ENCODE peak calls at places on chromosomes 16 and 17, in eight cellular contexts. S, P, V, F, Q, U, B and X are unnamed samples.

GRCh38 chr17:56939869-56940484 is 20.9 kb downstream of the COIL start:
- DNase-seq in P (no peak), V (no peak), U (peak; percentile 63), B (no peak), F (no peak), Q (no peak), S (no peak), X (no peak)

GRCh38 chr16:56743840-56744239 is 13.9 kb downstream of the NUP93 start:
- DNase-seq in S (no peak), P (peak; percentile 51), Q (peak; percentile 69), U (peak; percentile 10), B (no peak), F (peak; percentile 35), V (no peak), X (no peak)

GRCh38 chr16:47258874-47259461 is 115.2 kb upstream of the NETO2 start:
- DNase-seq in F (no peak), U (peak; percentile 52), P (no peak), S (no peak), B (no peak), V (no peak), Q (no peak), X (no peak)

GRCh38 chr16:87845807-87846619 is 23.3 kb downstream of the SLC7A5 start:
- DNase-seq in U (no peak), F (no peak), P (no peak), V (no peak), Q (no peak), B (no peak), S (no peak), X (no peak)

GRCh38 chr16:57606147-57606846 is 22.1 kb upstream of the ADGRG1 start:
- DNase-seq in F (peak; percentile 9), S (no peak), B (no peak), U (no peak), P (no peak), V (no peak), Q (no peak), X (no peak)

GRCh38 chr17:13776027-13776551 is 174.4 kb upstream of the HS3ST3A1 start:
- DNase-seq in Q (no peak), B (no peak), S (no peak), U (no peak), P (peak; percentile 29), V (no peak), F (peak; percentile 44), X (no peak)

GRCh38 chr16:88508376-88508867 is 55.3 kb downstream of the ZFPM1 start:
- DNase-seq in F (no peak), V (no peak), P (no peak), B (no peak), Q (no peak), S (no peak), U (no peak), X (no peak)

GRCh38 chr16:50309527-50310307 is 43.4 kb downstream of the ADCY7 start:
- DNase-seq in F (peak; percentile 14), V (no peak), U (no peak), S (no peak), P (no peak), B (no peak), Q (no peak), X (no peak)

DNA sequence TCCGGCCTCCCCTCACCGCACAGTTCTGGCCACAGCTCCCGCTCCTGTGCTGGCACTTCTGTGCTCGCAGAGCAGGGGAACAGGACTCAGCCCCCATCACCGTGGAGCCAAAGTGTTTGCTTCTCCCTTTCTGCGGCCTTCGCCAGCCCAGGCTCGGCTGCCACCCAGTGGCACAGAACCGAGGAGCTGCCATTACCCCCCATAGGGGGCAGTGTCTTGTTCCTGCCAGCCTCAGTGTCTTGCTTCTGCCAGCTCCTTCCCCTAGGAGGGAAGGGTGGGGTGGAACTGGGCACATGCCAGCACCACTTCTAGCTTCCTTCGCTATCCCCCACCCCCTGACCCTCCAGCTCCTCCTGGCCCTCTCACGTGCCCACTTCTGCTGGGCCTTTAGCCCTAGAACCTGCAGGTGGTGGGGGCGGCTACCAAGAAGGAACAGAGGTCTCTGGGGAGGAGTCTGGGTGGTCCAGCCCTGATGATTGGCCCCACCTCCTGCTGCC is 645 bp upstream of the ELMO3 start:
- DNase-seq in V (no peak), B (no peak), F (no peak), U (peak; percentile 66), S (peak; percentile 78), Q (peak; percentile 79), P (no peak), X (no peak)
- H3K4me3 ChIP-seq in V (no peak overlapping the region), B (no peak overlapping the region), F (no peak overlapping the region), U (no peak overlapping the region), S (no peak overlapping the region), Q (no peak overlapping the region), P (no peak overlapping the region), X (no peak overlapping the region)

DNA sequence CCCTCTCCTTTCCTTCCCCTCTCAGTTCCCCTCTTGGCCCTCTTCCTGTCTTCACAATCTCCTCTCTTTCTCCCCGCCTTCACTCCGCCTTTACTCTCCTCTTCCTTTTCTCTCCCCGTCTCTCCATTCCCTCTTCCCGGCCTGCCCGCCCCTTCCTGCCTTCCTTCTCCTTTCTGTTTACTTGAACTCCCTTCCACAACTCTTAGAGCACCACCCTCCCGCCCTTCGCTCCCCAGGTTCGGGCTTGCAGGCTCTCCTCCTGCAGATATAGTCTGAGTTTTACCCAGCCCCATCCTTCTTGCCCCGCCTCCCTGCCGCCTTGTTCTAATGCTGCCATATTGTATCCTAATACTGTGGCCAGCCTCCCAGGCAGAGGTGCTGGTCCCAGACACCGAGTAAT is 201.5 kb upstream of the N4BP1 start:
- DNase-seq in P (no peak), B (no peak), V (no peak), U (no peak), F (no peak), Q (no peak), S (no peak), X (no peak)
- H3K4me3 ChIP-seq in P (no peak overlapping the region), B (no peak overlapping the region), V (peak overlapping the region; percentile 34), U (no peak overlapping the region), F (no peak overlapping the region), Q (no peak overlapping the region), S (no peak overlapping the region), X (no peak overlapping the region)

GRCh38 chr17:21140911-21141310 is 14.1 kb downstream of the DHRS7B start:
- DNase-seq in F (no peak), Q (no peak), S (no peak), B (no peak), U (no peak), V (no peak), P (no peak), X (no peak)
- H3K4me3 ChIP-seq in F (no peak overlapping the region), Q (no peak overlapping the region), S (no peak overlapping the region), B (no peak overlapping the region), U (no peak overlapping the region), V (no peak overlapping the region), P (no peak overlapping the region), X (no peak overlapping the region)

GRCh38 chr16:15490123-15490711 is 55.8 kb downstream of the BMERB1 start:
- DNase-seq in B (no peak), Q (no peak), U (no peak), V (no peak), F (no peak), S (no peak), P (no peak), X (no peak)
- H3K4me3 ChIP-seq in B (no peak overlapping the region), Q (no peak overlapping the region), U (no peak overlapping the region), V (no peak overlapping the region), F (no peak overlapping the region), S (no peak overlapping the region), P (no peak overlapping the region), X (peak overlapping the region; percentile 42)

GRCh38 chr17:50615818-50616217 is 18.9 kb upstream of the ABCC3 start:
- DNase-seq in U (no peak), P (no peak), F (no peak), S (no peak), V (no peak), B (no peak), Q (no peak), X (no peak)
- H3K4me3 ChIP-seq in U (no peak overlapping the region), P (no peak overlapping the region), F (no peak overlapping the region), S (no peak overlapping the region), V (no peak overlapping the region), B (no peak overlapping the region), Q (no peak overlapping the region), X (no peak overlapping the region)

DNA sequence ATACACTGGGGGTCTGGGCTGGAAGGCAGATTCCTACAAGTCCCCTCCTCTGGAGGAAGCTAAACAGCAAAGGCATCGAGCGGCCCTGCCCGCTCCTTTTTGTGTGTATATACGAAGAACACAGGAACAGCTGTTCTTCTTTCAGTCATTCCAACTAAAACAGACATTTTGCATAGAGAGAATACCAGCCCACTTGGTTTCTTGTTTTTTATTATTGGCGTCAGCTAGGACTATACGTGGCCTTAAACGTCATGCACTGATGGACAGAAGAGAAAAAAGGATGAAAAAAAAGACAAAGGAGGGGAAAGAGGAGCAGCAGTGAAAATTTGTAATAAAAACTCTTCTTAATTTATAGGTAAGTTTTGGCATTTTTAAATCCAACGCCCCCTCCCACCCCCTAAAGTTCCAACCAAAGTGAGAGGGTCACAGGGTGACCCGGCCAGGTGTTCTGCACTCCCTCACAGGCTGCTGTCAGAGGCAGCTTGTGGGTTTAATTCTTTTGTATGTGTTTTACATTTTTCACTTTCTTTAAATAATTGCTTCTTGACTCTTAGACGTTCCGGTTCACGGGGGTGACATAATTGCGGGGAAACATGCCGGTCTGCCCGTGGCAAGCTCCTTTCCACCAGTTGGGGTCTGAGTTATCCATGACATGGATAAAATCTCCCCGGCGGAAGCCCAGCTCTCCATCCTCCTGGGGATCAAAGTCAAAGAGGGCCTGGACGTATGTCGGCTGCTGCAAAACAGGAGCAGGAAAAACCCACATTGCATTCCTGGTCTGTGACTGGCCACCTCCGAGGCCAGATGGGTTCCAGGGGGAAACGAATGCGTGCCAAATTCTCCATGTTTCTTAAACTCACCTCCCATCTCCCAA is 30.8 kb upstream of the SLC25A19 start:
- DNase-seq in B (no peak), U (no peak), P (no peak), F (no peak), Q (no peak), V (no peak), S (peak; percentile 46), X (no peak)
- H3K4me3 ChIP-seq in B (no peak overlapping the region), U (no peak overlapping the region), P (no peak overlapping the region), F (no peak overlapping the region), Q (no peak overlapping the region), V (no peak overlapping the region), S (no peak overlapping the region), X (no peak overlapping the region)

GRCh38 chr17:74324521-74324920 is 1.5 kb upstream of the KIF19 start:
- DNase-seq in Q (no peak), B (no peak), F (no peak), P (no peak), S (no peak), U (no peak), V (no peak), X (no peak)

GRCh38 chr17:74328487-74328886 is 2.5 kb downstream of the KIF19 start:
- DNase-seq in U (no peak), B (no peak), Q (no peak), V (no peak), P (no peak), F (no peak), S (no peak), X (no peak)

GRCh38 chr17:74325743-74326379 is at the start of gene KIF19:
- DNase-seq in Q (peak; percentile 58), P (peak; percentile 63), B (peak; percentile 12), F (no peak), S (peak; percentile 67), U (no peak), V (no peak), X (no peak)

GRCh38 chr17:74325376-74325742 is 667 bp upstream of the KIF19 start:
- DNase-seq in V (no peak), S (no peak), P (no peak), F (no peak), Q (no peak), B (no peak), U (no peak), X (no peak)

DNA sequence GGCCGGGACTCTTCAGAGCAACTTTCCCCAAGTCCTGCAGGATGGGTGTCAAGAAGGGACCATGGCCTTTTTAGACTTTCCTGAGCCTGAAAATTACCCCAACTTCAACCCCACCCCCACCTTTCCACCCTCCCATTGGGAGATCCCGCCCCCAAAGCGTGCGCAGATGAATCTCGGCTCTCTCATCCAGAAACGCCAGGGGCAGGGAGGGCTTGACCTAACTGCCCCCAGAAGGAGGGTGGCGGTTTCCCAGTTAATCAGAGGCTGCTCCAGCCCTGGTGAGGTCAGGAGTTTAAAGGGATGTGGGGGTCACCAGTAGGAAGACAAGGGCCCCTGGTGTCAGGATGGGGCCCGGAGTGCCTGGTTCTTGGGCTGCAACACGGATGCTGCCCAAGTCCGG is 480 bp downstream of the KIF19 start:
- DNase-seq in B (no peak), V (no peak), S (no peak), U (no peak), F (no peak), Q (no peak), P (no peak), X (no peak)
- H3K4me3 ChIP-seq in B (no peak overlapping the region), V (peak overlapping the region; percentile 54), S (peak overlapping the region; percentile 30), U (no peak overlapping the region), F (no peak overlapping the region), Q (no peak overlapping the region), P (peak overlapping the region; percentile 61), X (peak overlapping the region; percentile 66)